ENCODE peak calls at places on chromosomes 1 and 21, in four cellular contexts. One of them, this sample, is unnamed.

GRCh38 chr1:246155923-246156322 is 351.2 kb downstream of the SMYD3 start:
- DNase-seq in stimulated activated CD4-positive, alpha-beta T cell treated with anti-CD3 and anti-CD28 coated beads, TNF-alpha, amount 100 ng/mL, for 1 hour: no peak
- DNase-seq in T-helper 9 cell: no peak
- DNase-seq in BJ: peak
- DNase-seq in this sample: no peak

GRCh38 chr21:37565530-37566223 is 199.1 kb downstream of the DYRK1A start:
- DNase-seq in stimulated activated CD4-positive, alpha-beta T cell treated with anti-CD3 and anti-CD28 coated beads, TNF-alpha, amount 100 ng/mL, for 1 hour: no peak
- DNase-seq in T-helper 9 cell: no peak
- DNase-seq in BJ: peak
- DNase-seq in this sample: no peak

GRCh38 chr1:26015358-26015757 is 6.2 kb upstream of the EXTL1 start:
- DNase-seq in stimulated activated CD4-positive, alpha-beta T cell treated with anti-CD3 and anti-CD28 coated beads, TNF-alpha, amount 100 ng/mL, for 1 hour: no peak
- DNase-seq in T-helper 9 cell: no peak
- DNase-seq in BJ: no peak
- DNase-seq in this sample: no peak

GRCh38 chr1:101207891-101208290 is 28.9 kb upstream of the S1PR1 start:
- DNase-seq in stimulated activated CD4-positive, alpha-beta T cell treated with anti-CD3 and anti-CD28 coated beads, TNF-alpha, amount 100 ng/mL, for 1 hour: no peak
- DNase-seq in T-helper 9 cell: no peak
- DNase-seq in BJ: no peak
- DNase-seq in this sample: no peak

GRCh38 chr1:181136738-181137122 is 48.2 kb downstream of the IER5 start:
- DNase-seq in stimulated activated CD4-positive, alpha-beta T cell treated with anti-CD3 and anti-CD28 coated beads, TNF-alpha, amount 100 ng/mL, for 1 hour: no peak
- DNase-seq in T-helper 9 cell: no peak
- DNase-seq in BJ: no peak
- DNase-seq in this sample: no peak

GRCh38 chr1:218463194-218464156 is 118.3 kb downstream of the TGFB2 start:
- DNase-seq in stimulated activated CD4-positive, alpha-beta T cell treated with anti-CD3 and anti-CD28 coated beads, TNF-alpha, amount 100 ng/mL, for 1 hour: no peak
- DNase-seq in T-helper 9 cell: no peak
- DNase-seq in BJ: peak
- DNase-seq in this sample: no peak

GRCh38 chr1:42260376-42261078 is 74.5 kb downstream of the FOXJ3 start:
- DNase-seq in stimulated activated CD4-positive, alpha-beta T cell treated with anti-CD3 and anti-CD28 coated beads, TNF-alpha, amount 100 ng/mL, for 1 hour: no peak
- DNase-seq in T-helper 9 cell: no peak
- DNase-seq in BJ: no peak
- DNase-seq in this sample: no peak

GRCh38 chr1:156845055-156845952 is 13.6 kb downstream of the INSRR start:
- DNase-seq in stimulated activated CD4-positive, alpha-beta T cell treated with anti-CD3 and anti-CD28 coated beads, TNF-alpha, amount 100 ng/mL, for 1 hour: no peak
- DNase-seq in T-helper 9 cell: peak
- DNase-seq in BJ: no peak
- DNase-seq in this sample: no peak

GRCh38 chr1:228151526-228151925 is 1.8 kb downstream of the GJC2 start:
- DNase-seq in stimulated activated CD4-positive, alpha-beta T cell treated with anti-CD3 and anti-CD28 coated beads, TNF-alpha, amount 100 ng/mL, for 1 hour: no peak
- DNase-seq in T-helper 9 cell: no peak
- DNase-seq in BJ: no peak
- DNase-seq in this sample: no peak

GRCh38 chr1:90220496-90220895 is 225.6 kb downstream of the ZNF326 start:
- DNase-seq in stimulated activated CD4-positive, alpha-beta T cell treated with anti-CD3 and anti-CD28 coated beads, TNF-alpha, amount 100 ng/mL, for 1 hour: no peak
- DNase-seq in T-helper 9 cell: no peak
- DNase-seq in BJ: no peak
- DNase-seq in this sample: no peak

GRCh38 chr1:202085682-202086373 is 36.9 kb upstream of the GPR37L1 start:
- DNase-seq in stimulated activated CD4-positive, alpha-beta T cell treated with anti-CD3 and anti-CD28 coated beads, TNF-alpha, amount 100 ng/mL, for 1 hour: no peak
- DNase-seq in T-helper 9 cell: no peak
- DNase-seq in BJ: no peak
- DNase-seq in this sample: peak

GRCh38 chr1:78277253-78277652 is 213.5 kb upstream of the PTGFR start:
- DNase-seq in stimulated activated CD4-positive, alpha-beta T cell treated with anti-CD3 and anti-CD28 coated beads, TNF-alpha, amount 100 ng/mL, for 1 hour: no peak
- DNase-seq in T-helper 9 cell: no peak
- DNase-seq in BJ: no peak
- DNase-seq in this sample: no peak

GRCh38 chr1:28684937-28685336 is 16.4 kb downstream of the GMEB1 start:
- DNase-seq in stimulated activated CD4-positive, alpha-beta T cell treated with anti-CD3 and anti-CD28 coated beads, TNF-alpha, amount 100 ng/mL, for 1 hour: no peak
- DNase-seq in T-helper 9 cell: no peak
- DNase-seq in BJ: no peak
- DNase-seq in this sample: no peak

GRCh38 chr1:15355968-15356621 is 53.6 kb upstream of the EFHD2 start:
- DNase-seq in stimulated activated CD4-positive, alpha-beta T cell treated with anti-CD3 and anti-CD28 coated beads, TNF-alpha, amount 100 ng/mL, for 1 hour: no peak
- DNase-seq in T-helper 9 cell: no peak
- DNase-seq in BJ: peak
- DNase-seq in this sample: no peak

GRCh38 chr1:181655756-181656155 is 172.4 kb downstream of the CACNA1E start:
- DNase-seq in stimulated activated CD4-positive, alpha-beta T cell treated with anti-CD3 and anti-CD28 coated beads, TNF-alpha, amount 100 ng/mL, for 1 hour: no peak
- DNase-seq in T-helper 9 cell: no peak
- DNase-seq in BJ: no peak
- DNase-seq in this sample: no peak

This sample was measured in NCI-H2171 treated with DMSO at 0.1 percent for 48 hours.